ENCODE peak calls at places on chromosome X, in nine cellular contexts. Y, J, P, L, K, U, T, F and B are unnamed samples. For H3K27me3, the result is how much of the 10 kb centered on the place peaks cover.

GRCh38 chrX:110794601-110795000 is 1.0 kb downstream of the CHRDL1 start:
- DNase-seq in U (no peak), J (no peak), L (no peak), T (no peak), P (no peak), Y (no peak), K (no peak), F (no peak), B (no peak)

GRCh38 chrX:22589845-22590244 is 317.1 kb downstream of the CBLL2 start:
- DNase-seq in L (no peak), K (no peak), P (no peak), U (no peak), T (no peak), Y (no peak), F (no peak), J (no peak), B (no peak)

GRCh38 chrX:146863566-146863965 is 49.0 kb upstream of the CXorf51A start:
- DNase-seq in F (no peak), K (no peak), U (no peak), J (peak), P (no peak), Y (no peak), L (peak), T (no peak), B (no peak)

GRCh38 chrX:149618871-149619270 is 12.7 kb downstream of the TMEM185A start:
- DNase-seq in J (no peak), F (no peak), U (no peak), K (no peak), T (no peak), P (no peak), Y (no peak), L (no peak), B (no peak)

GRCh38 chrX:8897259-8897658 is 96.1 kb upstream of the FAM9A start:
- DNase-seq in L (no peak), P (no peak), F (no peak), T (no peak), J (peak), Y (no peak), K (no peak), U (no peak), B (no peak)

GRCh38 chrX:97389761-97390192 is 506.1 kb downstream of the RPA4 start:
- DNase-seq in L (no peak), J (peak), Y (no peak), P (peak), T (no peak), F (no peak), K (no peak), U (peak), B (no peak)

GRCh38 chrX:123923211-123923610 is 38.3 kb upstream of the STAG2 start:
- DNase-seq in P (no peak), F (no peak), U (no peak), L (no peak), J (no peak), Y (no peak), T (no peak), K (no peak), B (no peak)

GRCh38 chrX:42992199-42992943 is 214.4 kb upstream of the PPP1R2C start:
- DNase-seq in L (no peak), Y (no peak), J (no peak), U (no peak), K (no peak), P (peak), F (no peak), T (no peak), B (no peak)

GRCh38 chrX:57177070-57177469 is 39.9 kb upstream of the SPIN2A start:
- DNase-seq in L (no peak), Y (no peak), U (no peak), P (no peak), F (no peak), K (no peak), J (no peak), T (no peak), B (no peak)

GRCh38 chrX:118726887-118727685 is at the start of gene IL13RA1:
- DNase-seq in J (peak), T (no peak), P (peak), K (peak), Y (peak), F (no peak), U (peak), L (peak), B (peak)

GRCh38 chrX:48487362-48487785 is 11.4 kb downstream of the FTSJ1 start:
- DNase-seq in L (no peak), U (peak), K (no peak), J (peak), F (no peak), Y (no peak), T (no peak), P (no peak), B (no peak)
- H3K27ac ChIP-seq in L (no peak), U (peak), K (no peak), J (no peak), F (no peak), Y (no peak), T (no peak), P (no peak), B (no peak)

DNA sequence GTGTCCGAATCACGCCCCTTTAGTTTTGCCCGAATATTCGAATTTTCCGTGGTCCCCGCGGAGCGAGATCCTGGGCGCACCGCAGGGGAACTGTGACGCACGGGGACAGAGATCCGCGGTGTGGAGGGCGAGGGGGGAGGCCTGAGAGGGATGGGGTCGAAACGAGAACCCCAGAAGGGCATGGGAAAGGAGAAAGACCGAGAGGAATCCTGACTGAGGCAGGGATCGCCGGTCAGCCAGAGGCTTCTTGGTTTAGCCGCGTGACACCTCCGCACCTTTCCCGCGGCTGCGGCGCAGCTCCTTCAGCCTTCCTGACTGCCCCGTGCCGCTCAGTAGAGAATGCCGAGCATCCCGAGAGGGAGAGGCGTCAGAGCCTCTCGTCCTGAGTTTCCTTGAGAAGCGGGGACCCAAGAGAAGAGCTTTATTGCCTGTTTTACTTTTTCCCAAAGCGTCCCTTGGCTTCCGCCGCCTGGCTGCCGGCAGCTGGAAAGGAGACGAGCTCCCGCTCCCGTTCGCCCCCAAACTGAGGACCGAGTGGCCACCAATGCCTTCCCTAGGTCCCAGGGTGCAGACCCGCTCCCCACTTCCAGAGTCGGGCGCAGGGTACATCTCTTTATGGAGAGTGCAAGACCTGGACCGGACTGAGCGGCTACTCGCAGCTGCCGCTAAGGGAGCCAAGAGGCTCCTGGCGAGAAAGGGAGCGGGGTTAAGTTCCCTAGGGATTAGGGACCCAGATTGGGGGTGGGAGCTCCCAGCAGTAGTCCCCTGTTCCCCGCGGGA is 911 bp upstream of the GPR50 start:
- DNase-seq in U (no peak), K (no peak), L (no peak), F (no peak), J (no peak), P (no peak), T (no peak), Y (no peak), B (no peak)
- H3K27me3 ChIP-seq in U (under half), K (under half), L (half or more), F (under half), J (under half), P (under half), T (under half), Y (under half), B (under half)

DNA sequence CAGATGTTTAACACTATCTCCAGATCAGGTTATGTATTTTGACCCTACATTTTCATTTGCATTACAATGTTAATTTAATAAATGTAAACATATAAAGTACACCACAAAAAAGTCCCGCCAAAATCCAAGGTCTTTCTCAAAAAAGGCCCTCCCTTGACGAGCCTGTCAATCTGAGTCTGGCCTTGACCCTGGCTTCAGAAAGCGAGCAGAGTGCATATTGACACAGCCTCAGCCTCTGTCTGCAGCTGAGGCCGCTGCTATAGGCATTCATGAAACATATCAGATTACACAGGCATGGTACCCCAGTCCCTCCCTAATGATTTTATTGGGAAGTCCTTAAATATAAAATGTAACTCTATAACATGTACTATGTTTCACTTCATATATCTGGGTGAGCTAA is 6.2 kb downstream of the MBNL3 start:
- DNase-seq in U (no peak), T (no peak), K (no peak), J (no peak), P (no peak), Y (no peak), L (no peak), F (no peak), B (no peak)
- H3K27ac ChIP-seq in U (no peak), T (no peak), K (no peak), J (no peak), P (no peak), Y (no peak), L (no peak), F (no peak), B (no peak)

GRCh38 chrX:130111220-130111934 is 1.1 kb upstream of the ELF4 start:
- DNase-seq in Y (no peak), J (no peak), F (no peak), U (no peak), P (no peak), T (no peak), L (no peak), K (no peak), B (peak)
- H3K27me3 ChIP-seq in Y (under half), J (under half), F (under half), U (under half), P (under half), T (under half), L (under half), K (under half), B (under half)